ENCODE peak calls at places on chromosomes 6 and 20, in nine cellular contexts. One of them, this sample, is unnamed.

GRCh38 chr6:2900821-2901644 is 2.1 kb downstream of the SERPINB9 start:
- DNase-seq in body of pancreas: no peak
- DNase-seq in sigmoid colon: no peak
- DNase-seq in endothelial cell of umbilical vein: peak
- DNase-seq in HCT116: no peak
- DNase-seq in heart left ventricle: peak
- DNase-seq in Peyer's patch: no peak
- DNase-seq in esophagus squamous epithelium: no peak
- DNase-seq in A549: no peak
- DNase-seq in this sample: no peak

GRCh38 chr6:21080221-21080620 is 513.3 kb upstream of the SOX4 start:
- DNase-seq in HCT116: no peak
- DNase-seq in sigmoid colon: no peak
- DNase-seq in body of pancreas: no peak
- DNase-seq in esophagus squamous epithelium: no peak
- DNase-seq in Peyer's patch: no peak
- DNase-seq in A549: no peak
- DNase-seq in heart left ventricle: no peak
- DNase-seq in endothelial cell of umbilical vein: no peak
- DNase-seq in this sample: no peak

GRCh38 chr6:138417493-138418117 is 13.6 kb downstream of the HEBP2 start:
- DNase-seq in sigmoid colon: no peak
- DNase-seq in A549: no peak
- DNase-seq in endothelial cell of umbilical vein: no peak
- DNase-seq in heart left ventricle: no peak
- DNase-seq in esophagus squamous epithelium: no peak
- DNase-seq in Peyer's patch: no peak
- DNase-seq in body of pancreas: no peak
- DNase-seq in HCT116: no peak
- DNase-seq in this sample: no peak

GRCh38 chr6:161355731-161356130 is 81.9 kb upstream of the AGPAT4 start:
- DNase-seq in heart left ventricle: no peak
- DNase-seq in HCT116: no peak
- DNase-seq in sigmoid colon: no peak
- DNase-seq in esophagus squamous epithelium: no peak
- DNase-seq in Peyer's patch: no peak
- DNase-seq in endothelial cell of umbilical vein: no peak
- DNase-seq in body of pancreas: no peak
- DNase-seq in A549: no peak
- DNase-seq in this sample: no peak

GRCh38 chr20:34141293-34141692 is 29.2 kb upstream of the EIF2S2 start:
- DNase-seq in endothelial cell of umbilical vein: no peak
- DNase-seq in Peyer's patch: no peak
- DNase-seq in A549: no peak
- DNase-seq in sigmoid colon: no peak
- DNase-seq in body of pancreas: no peak
- DNase-seq in HCT116: no peak
- DNase-seq in esophagus squamous epithelium: no peak
- DNase-seq in heart left ventricle: no peak
- DNase-seq in this sample: no peak

GRCh38 chr6:28709478-28710349 is 184.0 kb downstream of the GPX5 start:
- DNase-seq in heart left ventricle: no peak
- DNase-seq in A549: peak
- DNase-seq in body of pancreas: no peak
- DNase-seq in Peyer's patch: no peak
- DNase-seq in esophagus squamous epithelium: no peak
- DNase-seq in endothelial cell of umbilical vein: no peak
- DNase-seq in sigmoid colon: no peak
- DNase-seq in HCT116: no peak
- DNase-seq in this sample: no peak

GRCh38 chr6:815348-815738 is 122.4 kb upstream of the EXOC2 start:
- DNase-seq in heart left ventricle: no peak
- DNase-seq in HCT116: no peak
- DNase-seq in sigmoid colon: no peak
- DNase-seq in Peyer's patch: no peak
- DNase-seq in body of pancreas: peak
- DNase-seq in esophagus squamous epithelium: no peak
- DNase-seq in endothelial cell of umbilical vein: no peak
- DNase-seq in A549: no peak
- DNase-seq in this sample: no peak

GRCh38 chr20:56003966-56004365 is 1.4 kb downstream of the CBLN4 start:
- DNase-seq in HCT116: no peak
- DNase-seq in body of pancreas: peak
- DNase-seq in sigmoid colon: no peak
- DNase-seq in esophagus squamous epithelium: no peak
- DNase-seq in A549: no peak
- DNase-seq in heart left ventricle: no peak
- DNase-seq in endothelial cell of umbilical vein: no peak
- DNase-seq in Peyer's patch: peak
- DNase-seq in this sample: no peak

GRCh38 chr6:74851598-74851997 is 354.3 kb downstream of the COL12A1 start:
- DNase-seq in HCT116: no peak
- DNase-seq in Peyer's patch: no peak
- DNase-seq in sigmoid colon: no peak
- DNase-seq in body of pancreas: no peak
- DNase-seq in A549: no peak
- DNase-seq in heart left ventricle: no peak
- DNase-seq in endothelial cell of umbilical vein: no peak
- DNase-seq in esophagus squamous epithelium: no peak
- DNase-seq in this sample: no peak

GRCh38 chr20:52251137-52251700 is 59.6 kb upstream of the ZFP64 start:
- DNase-seq in body of pancreas: no peak
- DNase-seq in sigmoid colon: no peak
- DNase-seq in HCT116: no peak
- DNase-seq in endothelial cell of umbilical vein: no peak
- DNase-seq in Peyer's patch: no peak
- DNase-seq in esophagus squamous epithelium: no peak
- DNase-seq in heart left ventricle: no peak
- DNase-seq in A549: no peak
- DNase-seq in this sample: no peak

DNA sequence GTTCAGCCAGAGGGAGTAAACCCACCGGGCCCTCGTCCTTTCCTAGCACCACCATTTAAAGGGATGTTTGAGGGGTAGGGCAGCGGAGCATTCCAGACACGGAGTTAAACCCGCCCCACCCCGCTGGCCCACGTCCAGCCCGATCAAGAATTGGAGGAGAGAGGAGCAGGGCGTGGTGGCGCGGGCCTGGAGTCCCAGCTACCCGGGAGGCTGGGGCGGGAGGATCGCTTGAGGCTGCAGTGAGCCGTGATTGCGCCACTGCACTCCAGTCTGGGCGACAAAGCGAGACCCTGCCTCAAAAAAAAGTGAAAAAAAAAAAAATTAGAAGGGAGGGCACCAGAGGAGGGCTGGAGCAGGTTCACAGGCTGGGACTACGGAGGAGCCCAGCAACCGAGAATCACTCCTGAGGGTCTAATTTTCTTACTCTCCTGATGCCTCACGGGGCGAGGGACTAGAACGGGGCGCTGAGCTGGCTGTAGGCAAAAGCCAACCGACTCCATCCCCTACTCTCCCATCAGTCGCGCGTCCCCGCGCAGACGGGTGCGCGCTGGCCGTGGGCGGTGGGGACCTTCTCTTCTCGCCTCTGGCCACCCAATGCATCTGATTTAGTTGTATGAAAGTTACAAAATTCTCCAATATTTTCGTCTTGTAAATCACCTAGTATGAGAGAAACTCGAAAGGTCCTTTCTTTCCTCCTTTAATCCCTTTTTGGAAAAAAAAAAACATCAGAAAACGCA is 6.1 kb upstream of the HSPA1B start:
- DNase-seq in body of pancreas: peak
- DNase-seq in A549: peak
- DNase-seq in sigmoid colon: peak
- DNase-seq in HCT116: no peak
- DNase-seq in endothelial cell of umbilical vein: peak
- DNase-seq in esophagus squamous epithelium: no peak
- DNase-seq in heart left ventricle: peak
- DNase-seq in Peyer's patch: peak
- DNase-seq in this sample: no peak
- TF ChIP-seq POLR2A in body of pancreas: no peak
- TF ChIP-seq POLR2A in A549: no peak
- TF ChIP-seq POLR2A in sigmoid colon: peak
- TF ChIP-seq POLR2A in HCT116: peak
- TF ChIP-seq POLR2A in endothelial cell of umbilical vein: no peak
- TF ChIP-seq POLR2A in esophagus squamous epithelium: no peak
- TF ChIP-seq POLR2A in heart left ventricle: peak
- TF ChIP-seq POLR2A in Peyer's patch: no peak
- TF ChIP-seq POLR2A in this sample: peak

GRCh38 chr20:46130534-46130933 is 12.4 kb downstream of the CD40 start:
- DNase-seq in endothelial cell of umbilical vein: no peak
- DNase-seq in Peyer's patch: peak
- DNase-seq in body of pancreas: no peak
- DNase-seq in HCT116: no peak
- DNase-seq in A549: no peak
- DNase-seq in sigmoid colon: peak
- DNase-seq in heart left ventricle: no peak
- DNase-seq in esophagus squamous epithelium: no peak
- DNase-seq in this sample: no peak

GRCh38 chr20:46127396-46128010 is 9.4 kb downstream of the CD40 start:
- DNase-seq in body of pancreas: no peak
- DNase-seq in Peyer's patch: peak
- DNase-seq in esophagus squamous epithelium: no peak
- DNase-seq in heart left ventricle: no peak
- DNase-seq in endothelial cell of umbilical vein: no peak
- DNase-seq in A549: no peak
- DNase-seq in sigmoid colon: peak
- DNase-seq in HCT116: no peak
- DNase-seq in this sample: no peak

GRCh38 chr20:46128310-46129151 is 10.4 kb downstream of the CD40 start:
- DNase-seq in body of pancreas: no peak
- DNase-seq in Peyer's patch: peak
- DNase-seq in esophagus squamous epithelium: no peak
- DNase-seq in endothelial cell of umbilical vein: peak
- DNase-seq in A549: peak
- DNase-seq in heart left ventricle: no peak
- DNase-seq in sigmoid colon: peak
- DNase-seq in HCT116: no peak
- DNase-seq in this sample: peak

GRCh38 chr20:46131396-46131795 is 13.3 kb downstream of the CD40 start:
- DNase-seq in Peyer's patch: no peak
- DNase-seq in esophagus squamous epithelium: no peak
- DNase-seq in A549: no peak
- DNase-seq in sigmoid colon: no peak
- DNase-seq in heart left ventricle: no peak
- DNase-seq in HCT116: no peak
- DNase-seq in body of pancreas: no peak
- DNase-seq in endothelial cell of umbilical vein: peak
- DNase-seq in this sample: no peak

DNA sequence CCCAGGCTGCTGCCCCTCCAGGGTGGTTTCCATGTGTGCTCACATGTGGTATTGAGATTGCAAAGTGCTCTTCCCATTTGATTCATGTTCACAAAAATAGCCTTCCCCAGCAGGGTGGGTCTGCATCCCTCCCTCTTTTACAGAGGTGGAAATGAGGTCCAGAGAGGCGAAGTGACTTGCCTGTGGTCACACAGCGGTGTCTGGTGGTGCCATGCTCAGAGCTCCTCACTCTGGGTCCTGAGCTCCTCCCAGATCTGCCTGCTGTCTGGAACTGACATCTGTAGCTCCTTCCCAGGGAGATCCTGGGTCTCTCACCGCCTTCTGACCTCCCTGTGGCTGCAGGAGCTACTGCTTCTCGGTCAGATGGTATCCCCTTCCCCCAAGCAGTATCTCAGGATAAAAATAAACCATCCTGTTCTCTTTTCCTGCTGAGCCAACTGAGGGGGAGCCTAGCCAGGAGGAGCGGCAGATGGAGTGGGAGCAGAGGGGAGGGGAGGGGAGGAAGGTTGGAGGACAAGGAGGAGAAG is 11.9 kb downstream of the CD40 start:
- DNase-seq in body of pancreas: no peak
- DNase-seq in endothelial cell of umbilical vein: no peak
- DNase-seq in esophagus squamous epithelium: no peak
- DNase-seq in A549: no peak
- DNase-seq in Peyer's patch: peak
- DNase-seq in sigmoid colon: no peak
- DNase-seq in heart left ventricle: no peak
- DNase-seq in HCT116: no peak
- DNase-seq in this sample: no peak
- TF ChIP-seq POLR2A in body of pancreas: no peak
- TF ChIP-seq POLR2A in endothelial cell of umbilical vein: no peak
- TF ChIP-seq POLR2A in esophagus squamous epithelium: no peak
- TF ChIP-seq POLR2A in A549: no peak
- TF ChIP-seq POLR2A in Peyer's patch: no peak
- TF ChIP-seq POLR2A in sigmoid colon: no peak
- TF ChIP-seq POLR2A in heart left ventricle: no peak
- TF ChIP-seq POLR2A in HCT116: no peak
- TF ChIP-seq POLR2A in this sample: no peak

GRCh38 chr20:44180814-44181213 is 6.2 kb downstream of the JPH2 start:
- DNase-seq in A549: no peak
- DNase-seq in Peyer's patch: no peak
- DNase-seq in endothelial cell of umbilical vein: no peak
- DNase-seq in sigmoid colon: peak
- DNase-seq in body of pancreas: no peak
- DNase-seq in HCT116: no peak
- DNase-seq in heart left ventricle: peak
- DNase-seq in esophagus squamous epithelium: no peak
- DNase-seq in this sample: no peak

GRCh38 chr20:44182135-44182765 is 4.7 kb downstream of the JPH2 start:
- DNase-seq in heart left ventricle: no peak
- DNase-seq in endothelial cell of umbilical vein: no peak
- DNase-seq in HCT116: no peak
- DNase-seq in Peyer's patch: no peak
- DNase-seq in A549: no peak
- DNase-seq in body of pancreas: no peak
- DNase-seq in sigmoid colon: no peak
- DNase-seq in esophagus squamous epithelium: no peak
- DNase-seq in this sample: no peak

GRCh38 chr20:44182863-44183262 is 4.1 kb downstream of the JPH2 start:
- DNase-seq in heart left ventricle: no peak
- DNase-seq in esophagus squamous epithelium: no peak
- DNase-seq in A549: no peak
- DNase-seq in endothelial cell of umbilical vein: no peak
- DNase-seq in Peyer's patch: no peak
- DNase-seq in body of pancreas: no peak
- DNase-seq in HCT116: no peak
- DNase-seq in sigmoid colon: no peak
- DNase-seq in this sample: no peak

GRCh38 chr20:44183282-44183681 is 3.7 kb downstream of the JPH2 start:
- DNase-seq in sigmoid colon: peak
- DNase-seq in body of pancreas: no peak
- DNase-seq in A549: no peak
- DNase-seq in HCT116: no peak
- DNase-seq in Peyer's patch: no peak
- DNase-seq in heart left ventricle: no peak
- DNase-seq in esophagus squamous epithelium: no peak
- DNase-seq in endothelial cell of umbilical vein: no peak
- DNase-seq in this sample: no peak

GRCh38 chr20:44181611-44182010 is 5.4 kb downstream of the JPH2 start:
- DNase-seq in esophagus squamous epithelium: no peak
- DNase-seq in A549: no peak
- DNase-seq in Peyer's patch: no peak
- DNase-seq in body of pancreas: no peak
- DNase-seq in sigmoid colon: no peak
- DNase-seq in heart left ventricle: peak
- DNase-seq in endothelial cell of umbilical vein: no peak
- DNase-seq in HCT116: no peak
- DNase-seq in this sample: no peak
- TF ChIP-seq POLR2A in esophagus squamous epithelium: no peak
- TF ChIP-seq POLR2A in A549: no peak
- TF ChIP-seq POLR2A in Peyer's patch: no peak
- TF ChIP-seq POLR2A in body of pancreas: no peak
- TF ChIP-seq POLR2A in sigmoid colon: no peak
- TF ChIP-seq POLR2A in heart left ventricle: no peak
- TF ChIP-seq POLR2A in endothelial cell of umbilical vein: no peak
- TF ChIP-seq POLR2A in HCT116: no peak
- TF ChIP-seq POLR2A in this sample: no peak

GRCh38 chr6:35496851-35497570 is at the start of gene TEAD3:
- DNase-seq in A549: no peak
- DNase-seq in endothelial cell of umbilical vein: no peak
- DNase-seq in HCT116: no peak
- DNase-seq in sigmoid colon: peak
- DNase-seq in heart left ventricle: peak
- DNase-seq in esophagus squamous epithelium: no peak
- DNase-seq in Peyer's patch: peak
- DNase-seq in body of pancreas: peak
- DNase-seq in this sample: peak
- TF ChIP-seq POLR2A in A549: peak
- TF ChIP-seq POLR2A in endothelial cell of umbilical vein: no peak
- TF ChIP-seq POLR2A in HCT116: peak
- TF ChIP-seq POLR2A in sigmoid colon: no peak
- TF ChIP-seq POLR2A in heart left ventricle: peak
- TF ChIP-seq POLR2A in esophagus squamous epithelium: no peak
- TF ChIP-seq POLR2A in Peyer's patch: peak
- TF ChIP-seq POLR2A in body of pancreas: no peak
- TF ChIP-seq POLR2A in this sample: peak